ENCODE peak calls at places on chromosomes 12 and 14, in four cellular contexts. I, D, J and Z are unnamed samples.

GRCh38 chr14:94412671-94413638 is 24.6 kb upstream of the SERPINA1 start:
- DNase-seq in I (no peak), J (no peak), D (no peak), Z (no peak)

GRCh38 chr14:24258119-24258518 is 4.9 kb downstream of the TGM1 start:
- DNase-seq in I (no peak), J (no peak), D (no peak), Z (no peak)

GRCh38 chr12:59055204-59055839 is 135.0 kb upstream of the LRIG3 start:
- DNase-seq in I (no peak), D (no peak), J (peak), Z (peak)

GRCh38 chr14:104131968-104132732 is 6.2 kb upstream of the KIF26A start:
- DNase-seq in I (no peak), D (no peak), J (no peak), Z (no peak)

GRCh38 chr12:132445884-132446471 is 44.0 kb upstream of the FBRSL1 start:
- DNase-seq in D (peak), I (no peak), J (no peak), Z (no peak)

GRCh38 chr14:96126339-96126770 is 78.3 kb upstream of the BDKRB2 start:
- DNase-seq in I (no peak), D (no peak), J (no peak), Z (peak)

GRCh38 chr14:71533396-71533795 is 398.8 kb upstream of the RGS6 start:
- DNase-seq in D (no peak), I (no peak), J (no peak), Z (peak)

GRCh38 chr12:47990351-47991105 is 13.7 kb downstream of the COL2A1 start:
- DNase-seq in D (peak), J (no peak), I (no peak), Z (peak)

GRCh38 chr12:123075092-123075491 is 75.8 kb downstream of the PITPNM2 start:
- DNase-seq in D (no peak), I (no peak), J (no peak), Z (no peak)

GRCh38 chr14:23481992-23482813 is 12.7 kb downstream of the NGDN start:
- DNase-seq in I (no peak), J (no peak), D (no peak), Z (no peak)

GRCh38 chr12:2682301-2683282 is 112.2 kb upstream of the FKBP4 start:
- DNase-seq in I (peak), J (peak), D (peak), Z (peak)

GRCh38 chr12:42126963-42127362 is 17.7 kb downstream of the GXYLT1 start:
- DNase-seq in D (no peak), I (no peak), J (no peak), Z (no peak)

GRCh38 chr12:95790025-95790911 is at the start of gene NTN4:
- DNase-seq in I (peak), J (peak), D (no peak), Z (peak)